ENCODE peak calls at places on chromosome 22, in seven cellular contexts. T is body of pancreas, N is right atrium auricular region, R is NT2/D1, L is keratinocyte, K is ovary, B is lower lobe of right lung. P is an unnamed sample.
A peak's percentile ranks its signal among the peaks of the same experiment; 100 is the strongest.

GRCh38 chr22:39724390-39724789 is 153.8 kb downstream of the CACNA1I start:
- DNase-seq in K (no peak), N (no peak), T (no peak), B (no peak), R (no peak), L (no peak), P (no peak)

GRCh38 chr22:41939981-41940852 is 6.7 kb downstream of the CENPM start:
- DNase-seq in B (peak; percentile 66), L (no peak), R (no peak), T (no peak), K (no peak), N (peak; percentile 63), P (no peak)

GRCh38 chr22:29257751-29258181 is 10.0 kb downstream of the RHBDD3 start:
- DNase-seq in R (no peak), N (peak; percentile 52), K (peak; percentile 12), L (no peak), T (no peak), B (no peak), P (no peak)

GRCh38 chr22:27881404-27881803 is 37.7 kb downstream of the PITPNB start:
- DNase-seq in T (no peak), N (no peak), K (peak; percentile 73), L (no peak), R (no peak), B (no peak), P (no peak)

GRCh38 chr22:50720301-50720845 is 17.6 kb upstream of the ACR start:
- DNase-seq in B (no peak), L (no peak), N (no peak), K (no peak), T (no peak), R (no peak), P (no peak)

GRCh38 chr22:20241579-20242392 is 26.3 kb downstream of the RTN4R start:
- DNase-seq in K (no peak), R (no peak), L (no peak), T (no peak), B (no peak), N (no peak), P (no peak)

GRCh38 chr22:29938285-29938693 is 55.3 kb downstream of the MTMR3 start:
- DNase-seq in N (no peak), T (no peak), B (no peak), K (no peak), R (no peak), L (no peak), P (no peak)

GRCh38 chr22:21044931-21045584 is 688 bp upstream of the LRRC74B start:
- DNase-seq in N (no peak), R (peak; percentile 9), T (peak; percentile 49), L (no peak), B (peak; percentile 46), K (no peak), P (peak; percentile 51)

GRCh38 chr22:21591695-21592094 is 24.2 kb downstream of the UBE2L3 start:
- DNase-seq in N (no peak), B (peak; percentile 59), L (no peak), R (no peak), T (no peak), K (no peak), P (peak; percentile 81)

GRCh38 chr22:28014141-28015055 is 95.3 kb upstream of the PITPNB start:
- DNase-seq in K (no peak), L (no peak), B (peak; percentile 43), R (no peak), T (no peak), N (no peak), P (peak; percentile 10)

GRCh38 chr22:38959574-38959973 is 2.2 kb downstream of the APOBEC3A start:
- DNase-seq in K (no peak), L (no peak), T (no peak), R (no peak), B (no peak), N (no peak), P (no peak)

GRCh38 chr22:27105142-27106025 is 448.0 kb downstream of the MIAT start:
- DNase-seq in B (no peak), L (no peak), R (no peak), K (peak; percentile 90), N (peak; percentile 92), T (no peak), P (peak; percentile 58)

GRCh38 chr22:49210606-49211005 is 617.1 kb downstream of the BRD1 start:
- DNase-seq in K (no peak), T (peak; percentile 3), B (peak; percentile 10), R (no peak), L (no peak), N (peak; percentile 40), P (peak; percentile 4)

GRCh38 chr22:49211176-49211575 is 616.5 kb downstream of the BRD1 start:
- DNase-seq in K (no peak), R (no peak), L (no peak), B (peak; percentile 19), T (no peak), N (peak; percentile 21), P (peak; percentile 8)

GRCh38 chr22:49212466-49212865 is 615.2 kb downstream of the BRD1 start:
- DNase-seq in L (no peak), R (no peak), N (peak; percentile 28), B (peak; percentile 31), K (no peak), T (peak; percentile 8), P (peak; percentile 22)

GRCh38 chr22:49213731-49214352 is 613.8 kb downstream of the BRD1 start:
- DNase-seq in B (peak; percentile 11), R (no peak), L (no peak), N (peak; percentile 49), K (no peak), T (no peak), P (peak; percentile 12)

DNA sequence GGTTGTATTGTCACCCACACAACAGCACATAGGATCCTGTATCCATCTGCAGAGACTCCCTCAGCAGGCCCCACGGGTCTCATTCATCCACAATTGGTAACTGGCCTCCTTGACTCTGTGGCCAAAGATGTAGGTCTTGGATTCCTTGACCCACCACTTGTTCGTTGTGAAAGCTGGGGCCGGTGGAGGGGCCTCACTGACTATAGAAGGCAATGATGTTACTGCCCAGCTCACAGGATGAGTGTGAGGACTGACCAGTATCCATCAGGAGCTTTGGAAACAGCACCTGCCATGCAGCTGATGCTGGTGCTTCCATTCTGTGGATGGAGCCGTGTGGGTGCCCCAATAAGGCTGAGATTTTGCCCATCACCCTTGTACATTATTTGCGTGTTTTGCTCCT is 615.7 kb downstream of the BRD1 start:
- DNase-seq in B (peak; percentile 10), T (peak; percentile 3), L (no peak), K (no peak), R (no peak), N (peak; percentile 26), P (no peak)
- H3K9me3 ChIP-seq in B (no peaks in the 10 kb centered on the region), T (no peaks in the 10 kb centered on the region), L (peaks cover 14% of the 10 kb centered on the region), K (no peaks in the 10 kb centered on the region), R (no peaks in the 10 kb centered on the region), N (no peaks in the 10 kb centered on the region), P (no peaks in the 10 kb centered on the region)

DNA sequence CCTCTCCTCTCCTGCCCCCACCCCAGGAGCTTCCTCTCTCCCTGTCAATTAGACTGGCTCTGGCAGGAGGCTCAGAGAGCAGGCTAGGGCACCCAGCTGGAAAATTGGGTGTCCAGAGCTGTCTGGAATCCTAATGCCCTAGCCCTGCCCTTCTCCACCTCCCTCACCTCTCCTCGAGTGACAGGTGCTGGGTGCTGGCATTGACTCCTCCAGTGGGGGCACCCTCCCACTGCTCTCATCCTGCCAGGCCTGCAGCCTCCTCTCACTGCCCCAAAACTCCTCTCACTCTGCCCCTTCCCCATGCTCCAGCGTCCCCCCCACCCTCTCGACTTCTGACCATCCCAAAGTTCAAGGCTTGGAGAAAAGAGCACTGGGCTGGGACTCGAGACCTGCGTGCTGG is 69.0 kb downstream of the CYTH4 start:
- DNase-seq in T (no peak), L (no peak), R (no peak), N (no peak), K (no peak), B (no peak), P (no peak)
- H3K4me1 ChIP-seq in T (no peaks in the 10 kb centered on the region), L (no peaks in the 10 kb centered on the region), R (no peaks in the 10 kb centered on the region), N (no peaks in the 10 kb centered on the region), K (peaks cover 5% of the 10 kb centered on the region), B (no peaks in the 10 kb centered on the region), P (peaks cover 4% of the 10 kb centered on the region)

GRCh38 chr22:47210686-47211085 is 448.2 kb downstream of the TBC1D22A start:
- DNase-seq in K (no peak), R (no peak), N (peak; percentile 13), L (no peak), B (no peak), T (no peak), P (no peak)

GRCh38 chr22:47209547-47210023 is 447.1 kb downstream of the TBC1D22A start:
- DNase-seq in B (no peak), L (no peak), T (peak; percentile 6), N (peak; percentile 28), R (no peak), K (no peak), P (no peak)

GRCh38 chr22:47210112-47210657 is 447.7 kb downstream of the TBC1D22A start:
- DNase-seq in T (no peak), B (no peak), L (no peak), R (no peak), N (peak; percentile 18), K (no peak), P (peak; percentile 6)

GRCh38 chr22:47215851-47216250 is 453.4 kb downstream of the TBC1D22A start:
- DNase-seq in N (no peak), L (no peak), R (no peak), K (no peak), T (no peak), B (no peak), P (no peak)

DNA sequence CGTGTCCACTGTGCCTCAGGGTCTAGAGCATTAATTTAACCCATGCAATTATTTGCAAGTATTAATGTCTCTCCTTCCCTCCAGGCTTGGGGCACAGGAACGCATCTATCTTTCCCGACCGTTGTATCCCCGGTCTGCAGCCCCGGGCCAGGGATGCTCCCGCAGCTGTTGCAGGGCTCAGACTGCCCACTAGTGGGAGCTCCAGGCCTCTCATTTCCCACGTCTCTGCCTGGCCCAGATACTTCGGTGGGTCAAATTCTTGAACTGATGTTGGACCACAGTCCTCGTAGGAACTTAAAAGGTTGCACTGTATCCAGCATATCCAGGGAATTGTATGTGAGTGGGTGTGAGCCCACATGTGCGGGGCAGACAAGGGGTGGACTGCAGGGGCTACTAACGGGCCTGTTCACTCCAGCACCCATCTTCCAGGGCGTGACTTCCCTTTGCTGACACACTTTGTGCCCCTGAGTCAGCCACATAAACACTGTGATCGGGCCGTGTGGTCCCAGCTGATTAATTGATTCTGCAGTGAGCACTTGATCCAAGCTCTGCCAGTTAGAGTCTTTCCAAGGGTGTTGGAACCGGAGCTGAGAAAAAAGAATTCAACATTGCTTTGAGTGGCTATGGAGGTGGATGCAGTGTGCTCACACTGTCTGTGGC is 451.3 kb downstream of the TBC1D22A start:
- DNase-seq in N (no peak), L (no peak), B (no peak), R (peak; percentile 11), T (no peak), K (no peak), P (peak; percentile 28)
- H3K9me3 ChIP-seq in N (no peaks in the 10 kb centered on the region), L (peaks cover 8% of the 10 kb centered on the region), B (no peaks in the 10 kb centered on the region), R (no peaks in the 10 kb centered on the region), T (no peaks in the 10 kb centered on the region), K (no peaks in the 10 kb centered on the region), P (no peaks in the 10 kb centered on the region)

GRCh38 chr22:45667486-45667885 is 4.1 kb upstream of the ATXN10 start:
- DNase-seq in N (no peak), L (no peak), T (no peak), R (no peak), B (no peak), K (no peak), P (no peak)

DNA sequence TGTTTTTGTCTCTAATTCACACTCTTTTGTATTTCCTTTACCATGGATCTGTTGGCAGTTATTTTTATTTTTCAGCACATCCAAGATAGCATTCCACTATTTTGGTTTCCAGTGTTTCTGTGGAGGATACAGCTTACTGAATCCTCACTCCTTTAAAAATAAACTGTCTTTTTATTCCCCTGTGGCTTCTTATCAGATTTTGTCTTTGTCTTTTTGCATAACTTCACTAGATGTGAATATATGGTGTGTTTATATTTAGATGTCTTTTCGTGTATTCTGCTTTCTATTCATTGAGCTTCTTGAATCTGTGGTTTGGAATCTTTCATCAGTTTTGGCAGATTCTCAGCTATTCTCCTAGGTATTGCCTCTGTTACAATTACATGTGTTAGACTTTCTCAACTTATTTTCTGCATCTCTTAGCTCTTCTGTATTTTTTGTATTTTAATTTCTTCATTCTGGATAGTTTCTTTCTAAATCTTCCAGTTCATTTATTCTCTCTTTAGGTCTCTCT is 7.4 kb upstream of the ATXN10 start:
- DNase-seq in T (no peak), K (no peak), B (no peak), L (no peak), R (no peak), N (no peak), P (no peak)
- H3K4me1 ChIP-seq in T (no peaks in the 10 kb centered on the region), K (no peaks in the 10 kb centered on the region), B (no peaks in the 10 kb centered on the region), L (no peaks in the 10 kb centered on the region), R (no peaks in the 10 kb centered on the region), N (no peaks in the 10 kb centered on the region), P (no peaks in the 10 kb centered on the region)